ENCODE peak calls at places on chromosomes 1 and 21, in six cellular contexts. One of them, this sample, is unnamed.

GRCh38 chr21:36134820-36135390 is at the start of gene CBR3:
- DNase-seq in fibroblast of lung: peak
- DNase-seq in body of pancreas: peak
- DNase-seq in mesendoderm: peak
- DNase-seq in left ventricle myocardium inferior: peak
- DNase-seq in RWPE1: peak
- DNase-seq in this sample: peak

GRCh38 chr1:229752679-229753078 is 126.6 kb downstream of the URB2 start:
- DNase-seq in RWPE1: no peak
- DNase-seq in left ventricle myocardium inferior: no peak
- DNase-seq in fibroblast of lung: no peak
- DNase-seq in mesendoderm: no peak
- DNase-seq in body of pancreas: no peak
- DNase-seq in this sample: no peak

GRCh38 chr1:99869304-99869703 is 19.1 kb downstream of the AGL start:
- DNase-seq in fibroblast of lung: peak
- DNase-seq in RWPE1: no peak
- DNase-seq in left ventricle myocardium inferior: no peak
- DNase-seq in body of pancreas: no peak
- DNase-seq in mesendoderm: no peak
- DNase-seq in this sample: no peak

GRCh38 chr1:205567716-205568115 is 63.2 kb downstream of the CDK18 start:
- DNase-seq in body of pancreas: no peak
- DNase-seq in RWPE1: no peak
- DNase-seq in fibroblast of lung: no peak
- DNase-seq in mesendoderm: no peak
- DNase-seq in left ventricle myocardium inferior: no peak
- DNase-seq in this sample: peak

GRCh38 chr1:225044258-225044657 is 114.8 kb downstream of the DNAH14 start:
- DNase-seq in mesendoderm: peak
- DNase-seq in fibroblast of lung: peak
- DNase-seq in RWPE1: no peak
- DNase-seq in body of pancreas: no peak
- DNase-seq in left ventricle myocardium inferior: no peak
- DNase-seq in this sample: no peak

GRCh38 chr1:231272880-231273279 is 31.9 kb downstream of the GNPAT start:
- DNase-seq in left ventricle myocardium inferior: no peak
- DNase-seq in body of pancreas: no peak
- DNase-seq in fibroblast of lung: no peak
- DNase-seq in mesendoderm: peak
- DNase-seq in RWPE1: no peak
- DNase-seq in this sample: no peak

GRCh38 chr21:20999567-21000169 is 1.5 kb downstream of the NCAM2 start:
- DNase-seq in RWPE1: peak
- DNase-seq in body of pancreas: no peak
- DNase-seq in fibroblast of lung: peak
- DNase-seq in left ventricle myocardium inferior: no peak
- DNase-seq in mesendoderm: peak
- DNase-seq in this sample: peak

GRCh38 chr1:116983112-116983511 is 18.4 kb upstream of the CD101 start:
- DNase-seq in mesendoderm: no peak
- DNase-seq in body of pancreas: peak
- DNase-seq in fibroblast of lung: no peak
- DNase-seq in RWPE1: no peak
- DNase-seq in left ventricle myocardium inferior: no peak
- DNase-seq in this sample: no peak

GRCh38 chr1:30427545-30427944 is 295.8 kb downstream of the MATN1 start:
- DNase-seq in fibroblast of lung: no peak
- DNase-seq in mesendoderm: peak
- DNase-seq in RWPE1: no peak
- DNase-seq in body of pancreas: no peak
- DNase-seq in left ventricle myocardium inferior: no peak
- DNase-seq in this sample: no peak

GRCh38 chr1:213369465-213369864 is 318.4 kb downstream of the RPS6KC1 start:
- DNase-seq in RWPE1: no peak
- DNase-seq in left ventricle myocardium inferior: no peak
- DNase-seq in mesendoderm: no peak
- DNase-seq in body of pancreas: no peak
- DNase-seq in fibroblast of lung: no peak
- DNase-seq in this sample: no peak

GRCh38 chr1:246377606-246378005 is 129.5 kb downstream of the SMYD3 start:
- DNase-seq in left ventricle myocardium inferior: no peak
- DNase-seq in RWPE1: no peak
- DNase-seq in fibroblast of lung: no peak
- DNase-seq in body of pancreas: no peak
- DNase-seq in mesendoderm: peak
- DNase-seq in this sample: no peak

GRCh38 chr1:152735648-152736047 is 22.2 kb upstream of the KPRP start:
- DNase-seq in body of pancreas: no peak
- DNase-seq in mesendoderm: peak
- DNase-seq in RWPE1: peak
- DNase-seq in fibroblast of lung: no peak
- DNase-seq in left ventricle myocardium inferior: no peak
- DNase-seq in this sample: no peak

GRCh38 chr1:1415751-1416150 is 5.3 kb downstream of the ANKRD65 start:
- DNase-seq in body of pancreas: no peak
- DNase-seq in left ventricle myocardium inferior: no peak
- DNase-seq in fibroblast of lung: no peak
- DNase-seq in RWPE1: no peak
- DNase-seq in mesendoderm: no peak
- DNase-seq in this sample: no peak

GRCh38 chr1:228164561-228165371 is 838 bp upstream of the IBA57 start:
- DNase-seq in body of pancreas: peak
- DNase-seq in RWPE1: no peak
- DNase-seq in left ventricle myocardium inferior: no peak
- DNase-seq in fibroblast of lung: no peak
- DNase-seq in mesendoderm: no peak
- DNase-seq in this sample: no peak

GRCh38 chr1:26932536-26932935 is 11.0 kb downstream of the NUDC start:
- DNase-seq in left ventricle myocardium inferior: no peak
- DNase-seq in fibroblast of lung: no peak
- DNase-seq in body of pancreas: no peak
- DNase-seq in RWPE1: no peak
- DNase-seq in mesendoderm: no peak
- DNase-seq in this sample: no peak

GRCh38 chr1:218209351-218209861 is 75.7 kb upstream of the RRP15 start:
- DNase-seq in body of pancreas: no peak
- DNase-seq in RWPE1: no peak
- DNase-seq in left ventricle myocardium inferior: no peak
- DNase-seq in mesendoderm: no peak
- DNase-seq in fibroblast of lung: peak
- DNase-seq in this sample: no peak

GRCh38 chr1:231040019-231040799 is at the start of gene FAM89A:
- DNase-seq in fibroblast of lung: peak
- DNase-seq in RWPE1: peak
- DNase-seq in left ventricle myocardium inferior: peak
- DNase-seq in body of pancreas: peak
- DNase-seq in mesendoderm: peak
- DNase-seq in this sample: peak

GRCh38 chr1:231192620-231193163 is 30.8 kb downstream of the TRIM67 start:
- DNase-seq in mesendoderm: no peak
- DNase-seq in RWPE1: no peak
- DNase-seq in body of pancreas: peak
- DNase-seq in fibroblast of lung: peak
- DNase-seq in left ventricle myocardium inferior: peak
- DNase-seq in this sample: peak

DNA sequence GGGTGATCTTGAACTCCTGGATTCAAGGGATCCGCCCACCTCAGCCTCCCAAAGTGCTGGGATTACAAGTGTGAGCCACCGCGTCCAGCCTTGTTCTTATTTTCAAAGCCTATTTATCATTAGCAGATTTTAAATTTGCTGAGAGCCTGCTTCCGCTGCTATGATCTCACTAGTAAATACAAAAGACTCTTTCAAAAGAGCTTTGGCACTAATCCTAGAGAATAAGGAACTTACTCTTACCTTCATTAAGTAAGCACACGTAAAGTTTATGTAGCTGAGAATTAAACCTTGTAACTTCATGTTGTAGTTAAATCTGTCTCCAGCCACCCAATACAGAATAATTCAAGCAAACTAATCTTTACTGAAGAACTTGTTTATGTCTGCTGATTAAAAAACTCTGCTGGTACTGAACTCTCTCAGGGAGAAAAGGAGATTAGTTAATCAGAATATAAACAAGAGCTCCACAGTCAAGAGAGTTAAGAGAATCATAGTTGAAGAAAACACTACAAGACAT is 72.3 kb downstream of the RUSC1 start:
- DNase-seq in mesendoderm: no peak
- DNase-seq in RWPE1: no peak
- DNase-seq in fibroblast of lung: peak
- DNase-seq in body of pancreas: peak
- DNase-seq in left ventricle myocardium inferior: no peak
- DNase-seq in this sample: no peak
- H3K27ac ChIP-seq in mesendoderm: no peak
- H3K27ac ChIP-seq in RWPE1: no peak
- H3K27ac ChIP-seq in fibroblast of lung: no peak
- H3K27ac ChIP-seq in body of pancreas: peak
- H3K27ac ChIP-seq in left ventricle myocardium inferior: peak
- H3K27ac ChIP-seq in this sample: no peak

GRCh38 chr1:112882271-112882744 is 73.7 kb downstream of the SLC16A1 start:
- DNase-seq in mesendoderm: no peak
- DNase-seq in body of pancreas: no peak
- DNase-seq in RWPE1: no peak
- DNase-seq in left ventricle myocardium inferior: no peak
- DNase-seq in fibroblast of lung: no peak
- DNase-seq in this sample: no peak
- H3K27ac ChIP-seq in mesendoderm: no peak
- H3K27ac ChIP-seq in body of pancreas: no peak
- H3K27ac ChIP-seq in RWPE1: peak
- H3K27ac ChIP-seq in left ventricle myocardium inferior: peak
- H3K27ac ChIP-seq in fibroblast of lung: no peak
- H3K27ac ChIP-seq in this sample: peak

DNA sequence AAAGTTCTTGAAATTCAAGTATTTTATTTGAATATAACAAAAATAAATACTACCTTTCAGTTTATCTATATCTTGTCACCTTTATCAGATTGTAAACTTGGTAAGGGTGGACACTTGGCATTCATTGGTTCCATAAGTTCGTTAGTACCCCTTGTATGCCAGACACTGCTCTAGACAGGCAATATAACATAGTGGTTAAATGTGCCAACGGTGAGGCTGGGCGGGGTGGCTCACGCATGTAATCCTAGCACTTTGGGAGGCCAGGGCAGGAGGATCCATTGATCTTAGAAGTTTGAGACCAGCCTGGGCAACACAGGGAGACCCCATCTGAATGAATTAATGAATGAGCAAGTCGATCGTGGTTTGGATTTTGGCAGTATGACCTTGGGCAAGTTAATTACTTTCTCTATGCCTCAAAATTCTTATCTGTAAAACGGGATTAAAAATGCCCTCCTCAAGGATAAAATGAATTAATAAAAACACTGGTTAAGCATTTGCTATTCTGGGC is 26.3 kb upstream of the SH3D21 start:
- DNase-seq in body of pancreas: no peak
- DNase-seq in mesendoderm: no peak
- DNase-seq in fibroblast of lung: no peak
- DNase-seq in RWPE1: no peak
- DNase-seq in left ventricle myocardium inferior: no peak
- DNase-seq in this sample: no peak
- H3K27ac ChIP-seq in body of pancreas: no peak
- H3K27ac ChIP-seq in mesendoderm: no peak
- H3K27ac ChIP-seq in fibroblast of lung: no peak
- H3K27ac ChIP-seq in RWPE1: no peak
- H3K27ac ChIP-seq in left ventricle myocardium inferior: peak
- H3K27ac ChIP-seq in this sample: no peak

GRCh38 chr1:96633695-96634094 is 87.9 kb upstream of the PTBP2 start:
- DNase-seq in left ventricle myocardium inferior: no peak
- DNase-seq in RWPE1: no peak
- DNase-seq in mesendoderm: no peak
- DNase-seq in body of pancreas: no peak
- DNase-seq in fibroblast of lung: no peak
- DNase-seq in this sample: no peak
- H3K27ac ChIP-seq in left ventricle myocardium inferior: no peak
- H3K27ac ChIP-seq in RWPE1: no peak
- H3K27ac ChIP-seq in mesendoderm: no peak
- H3K27ac ChIP-seq in body of pancreas: no peak
- H3K27ac ChIP-seq in fibroblast of lung: no peak
- H3K27ac ChIP-seq in this sample: no peak

GRCh38 chr1:162732566-162733335 is 57.8 kb upstream of the HSD17B7 start:
- DNase-seq in mesendoderm: no peak
- DNase-seq in body of pancreas: peak
- DNase-seq in RWPE1: no peak
- DNase-seq in fibroblast of lung: peak
- DNase-seq in left ventricle myocardium inferior: peak
- DNase-seq in this sample: peak

GRCh38 chr1:162734047-162734446 is 56.5 kb upstream of the HSD17B7 start:
- DNase-seq in RWPE1: no peak
- DNase-seq in left ventricle myocardium inferior: no peak
- DNase-seq in mesendoderm: no peak
- DNase-seq in body of pancreas: no peak
- DNase-seq in fibroblast of lung: no peak
- DNase-seq in this sample: no peak

GRCh38 chr1:162732094-162732493 is 58.4 kb upstream of the HSD17B7 start:
- DNase-seq in fibroblast of lung: no peak
- DNase-seq in RWPE1: no peak
- DNase-seq in body of pancreas: no peak
- DNase-seq in mesendoderm: no peak
- DNase-seq in left ventricle myocardium inferior: no peak
- DNase-seq in this sample: no peak

GRCh38 chr1:162736184-162736583 is 54.3 kb upstream of the HSD17B7 start:
- DNase-seq in RWPE1: no peak
- DNase-seq in mesendoderm: no peak
- DNase-seq in left ventricle myocardium inferior: no peak
- DNase-seq in fibroblast of lung: no peak
- DNase-seq in body of pancreas: no peak
- DNase-seq in this sample: no peak

GRCh38 chr1:162733336-162733590 is 57.2 kb upstream of the HSD17B7 start:
- DNase-seq in body of pancreas: no peak
- DNase-seq in fibroblast of lung: no peak
- DNase-seq in RWPE1: no peak
- DNase-seq in mesendoderm: no peak
- DNase-seq in left ventricle myocardium inferior: no peak
- DNase-seq in this sample: no peak
- H3K27ac ChIP-seq in body of pancreas: peak
- H3K27ac ChIP-seq in fibroblast of lung: no peak
- H3K27ac ChIP-seq in RWPE1: no peak
- H3K27ac ChIP-seq in mesendoderm: no peak
- H3K27ac ChIP-seq in left ventricle myocardium inferior: peak
- H3K27ac ChIP-seq in this sample: peak

GRCh38 chr1:71572038-71572437 is 491.2 kb upstream of the ZRANB2 start:
- DNase-seq in fibroblast of lung: peak
- DNase-seq in left ventricle myocardium inferior: no peak
- DNase-seq in RWPE1: no peak
- DNase-seq in mesendoderm: no peak
- DNase-seq in body of pancreas: no peak
- DNase-seq in this sample: no peak
- H3K27ac ChIP-seq in fibroblast of lung: no peak
- H3K27ac ChIP-seq in left ventricle myocardium inferior: no peak
- H3K27ac ChIP-seq in RWPE1: no peak
- H3K27ac ChIP-seq in mesendoderm: no peak
- H3K27ac ChIP-seq in body of pancreas: no peak
- H3K27ac ChIP-seq in this sample: no peak

This sample was measured in colonic mucosa.